ENCODE peak calls at places on chromosomes 2 and 18, in seven cellular contexts. One of them, this sample, is unnamed. For H3K4me1, the result is how much of the 10 kb centered on the place peaks cover.

GRCh38 chr2:54577944-54578667 is 122.0 kb downstream of the SPTBN1 start:
- DNase-seq in tibial artery: no peak
- DNase-seq in fibroblast of lung: no peak
- DNase-seq in right lobe of liver: no peak
- DNase-seq in testis: no peak
- DNase-seq in RWPE2: no peak
- DNase-seq in psoas muscle: no peak
- DNase-seq in this sample: no peak

GRCh38 chr2:32008811-32009478 is 1.9 kb downstream of the MEMO1 start:
- DNase-seq in tibial artery: no peak
- DNase-seq in fibroblast of lung: peak
- DNase-seq in right lobe of liver: no peak
- DNase-seq in testis: peak
- DNase-seq in RWPE2: no peak
- DNase-seq in psoas muscle: no peak
- DNase-seq in this sample: no peak

GRCh38 chr2:62114564-62114963 is 81.4 kb upstream of the B3GNT2 start:
- DNase-seq in tibial artery: no peak
- DNase-seq in fibroblast of lung: no peak
- DNase-seq in right lobe of liver: no peak
- DNase-seq in testis: no peak
- DNase-seq in RWPE2: no peak
- DNase-seq in psoas muscle: no peak
- DNase-seq in this sample: no peak

GRCh38 chr18:35376742-35377695 is at the start of gene ZNF396:
- DNase-seq in tibial artery: peak
- DNase-seq in fibroblast of lung: peak
- DNase-seq in right lobe of liver: peak
- DNase-seq in testis: peak
- DNase-seq in RWPE2: no peak
- DNase-seq in psoas muscle: peak
- DNase-seq in this sample: peak

GRCh38 chr2:230968921-230969672 is 26.8 kb upstream of the SPATA3 start:
- DNase-seq in tibial artery: no peak
- DNase-seq in fibroblast of lung: no peak
- DNase-seq in right lobe of liver: no peak
- DNase-seq in testis: peak
- DNase-seq in RWPE2: no peak
- DNase-seq in psoas muscle: no peak
- DNase-seq in this sample: no peak

GRCh38 chr2:74991977-74992376 is 33.5 kb downstream of the POLE4 start:
- DNase-seq in tibial artery: no peak
- DNase-seq in fibroblast of lung: peak
- DNase-seq in right lobe of liver: no peak
- DNase-seq in testis: no peak
- DNase-seq in RWPE2: no peak
- DNase-seq in psoas muscle: no peak
- DNase-seq in this sample: no peak

GRCh38 chr2:145692971-145693478 is 1173.1 kb upstream of the ZEB2 start:
- DNase-seq in tibial artery: no peak
- DNase-seq in fibroblast of lung: peak
- DNase-seq in right lobe of liver: no peak
- DNase-seq in testis: no peak
- DNase-seq in RWPE2: peak
- DNase-seq in psoas muscle: no peak
- DNase-seq in this sample: no peak

GRCh38 chr2:10221443-10221842 is 81.3 kb upstream of the HPCAL1 start:
- DNase-seq in tibial artery: no peak
- DNase-seq in fibroblast of lung: no peak
- DNase-seq in right lobe of liver: no peak
- DNase-seq in testis: no peak
- DNase-seq in RWPE2: no peak
- DNase-seq in psoas muscle: no peak
- DNase-seq in this sample: no peak

GRCh38 chr2:136670-137069 is 90.4 kb upstream of the FAM110C start:
- DNase-seq in tibial artery: no peak
- DNase-seq in fibroblast of lung: no peak
- DNase-seq in right lobe of liver: no peak
- DNase-seq in testis: no peak
- DNase-seq in RWPE2: no peak
- DNase-seq in psoas muscle: no peak
- DNase-seq in this sample: no peak

GRCh38 chr2:181798022-181798421 is 93.5 kb upstream of the ITPRID2 start:
- DNase-seq in tibial artery: no peak
- DNase-seq in fibroblast of lung: no peak
- DNase-seq in right lobe of liver: no peak
- DNase-seq in testis: no peak
- DNase-seq in RWPE2: no peak
- DNase-seq in psoas muscle: no peak
- DNase-seq in this sample: no peak

GRCh38 chr2:140657657-140658056 is 1473.2 kb downstream of the LRP1B start:
- DNase-seq in tibial artery: no peak
- DNase-seq in fibroblast of lung: peak
- DNase-seq in right lobe of liver: no peak
- DNase-seq in testis: no peak
- DNase-seq in RWPE2: no peak
- DNase-seq in psoas muscle: no peak
- DNase-seq in this sample: no peak

GRCh38 chr18:24819141-24819890 is 358.9 kb downstream of the HRH4 start:
- DNase-seq in tibial artery: no peak
- DNase-seq in fibroblast of lung: no peak
- DNase-seq in right lobe of liver: no peak
- DNase-seq in testis: no peak
- DNase-seq in RWPE2: no peak
- DNase-seq in psoas muscle: no peak
- DNase-seq in this sample: no peak

GRCh38 chr18:45782662-45783061 is 42.8 kb upstream of the SIGLEC15 start:
- DNase-seq in tibial artery: no peak
- DNase-seq in fibroblast of lung: no peak
- DNase-seq in right lobe of liver: no peak
- DNase-seq in testis: no peak
- DNase-seq in RWPE2: no peak
- DNase-seq in psoas muscle: no peak
- DNase-seq in this sample: no peak

GRCh38 chr2:112924348-112924747 is 13.4 kb downstream of the IL37 start:
- DNase-seq in tibial artery: no peak
- DNase-seq in fibroblast of lung: no peak
- DNase-seq in right lobe of liver: no peak
- DNase-seq in testis: no peak
- DNase-seq in RWPE2: no peak
- DNase-seq in psoas muscle: no peak
- DNase-seq in this sample: no peak

GRCh38 chr18:48986851-48987761 is 36.3 kb upstream of the SMAD7 start:
- DNase-seq in tibial artery: no peak
- DNase-seq in fibroblast of lung: no peak
- DNase-seq in right lobe of liver: no peak
- DNase-seq in testis: no peak
- DNase-seq in RWPE2: no peak
- DNase-seq in psoas muscle: no peak
- DNase-seq in this sample: no peak

GRCh38 chr2:61658841-61659780 is 121.0 kb upstream of the XPO1 start:
- DNase-seq in tibial artery: no peak
- DNase-seq in fibroblast of lung: peak
- DNase-seq in right lobe of liver: no peak
- DNase-seq in testis: no peak
- DNase-seq in RWPE2: no peak
- DNase-seq in psoas muscle: no peak
- DNase-seq in this sample: no peak

GRCh38 chr18:56009451-56009850 is 421.5 kb upstream of the TCF4 start:
- DNase-seq in tibial artery: no peak
- DNase-seq in fibroblast of lung: no peak
- DNase-seq in right lobe of liver: no peak
- DNase-seq in testis: no peak
- DNase-seq in RWPE2: no peak
- DNase-seq in psoas muscle: no peak
- DNase-seq in this sample: no peak

GRCh38 chr2:203808041-203808750 is 59.4 kb upstream of the CTLA4 start:
- DNase-seq in tibial artery: no peak
- DNase-seq in fibroblast of lung: peak
- DNase-seq in right lobe of liver: no peak
- DNase-seq in testis: peak
- DNase-seq in RWPE2: no peak
- DNase-seq in psoas muscle: no peak
- DNase-seq in this sample: no peak

GRCh38 chr18:3458378-3458777 is 8.4 kb downstream of the TGIF1 start:
- DNase-seq in tibial artery: no peak
- DNase-seq in fibroblast of lung: no peak
- DNase-seq in right lobe of liver: no peak
- DNase-seq in testis: no peak
- DNase-seq in RWPE2: no peak
- DNase-seq in psoas muscle: no peak
- DNase-seq in this sample: peak

GRCh38 chr2:133829686-133830085 is 261.4 kb upstream of the NCKAP5 start:
- DNase-seq in tibial artery: no peak
- DNase-seq in fibroblast of lung: no peak
- DNase-seq in right lobe of liver: no peak
- DNase-seq in testis: no peak
- DNase-seq in RWPE2: no peak
- DNase-seq in psoas muscle: no peak
- DNase-seq in this sample: no peak

GRCh38 chr2:175275499-175275898 is 94.0 kb upstream of the ATP5MC3 start:
- DNase-seq in tibial artery: no peak
- DNase-seq in fibroblast of lung: no peak
- DNase-seq in right lobe of liver: no peak
- DNase-seq in testis: no peak
- DNase-seq in RWPE2: no peak
- DNase-seq in psoas muscle: no peak
- DNase-seq in this sample: no peak

GRCh38 chr2:189751080-189751658 is 11.4 kb downstream of the OSGEPL1 start:
- DNase-seq in tibial artery: no peak
- DNase-seq in fibroblast of lung: peak
- DNase-seq in right lobe of liver: no peak
- DNase-seq in testis: peak
- DNase-seq in RWPE2: no peak
- DNase-seq in psoas muscle: no peak
- DNase-seq in this sample: peak

GRCh38 chr2:236291911-236292310 is 27.7 kb upstream of the ASB18 start:
- DNase-seq in tibial artery: no peak
- DNase-seq in fibroblast of lung: no peak
- DNase-seq in right lobe of liver: no peak
- DNase-seq in testis: no peak
- DNase-seq in RWPE2: no peak
- DNase-seq in psoas muscle: no peak
- DNase-seq in this sample: no peak
- H3K4me1 ChIP-seq in tibial artery: under half
- H3K4me1 ChIP-seq in fibroblast of lung: under half
- H3K4me1 ChIP-seq in right lobe of liver: under half
- H3K4me1 ChIP-seq in testis: under half
- H3K4me1 ChIP-seq in RWPE2: under half
- H3K4me1 ChIP-seq in psoas muscle: under half
- H3K4me1 ChIP-seq in this sample: under half

GRCh38 chr2:40360652-40361051 is 91.2 kb downstream of the SLC8A1 start:
- DNase-seq in tibial artery: no peak
- DNase-seq in fibroblast of lung: no peak
- DNase-seq in right lobe of liver: no peak
- DNase-seq in testis: no peak
- DNase-seq in RWPE2: no peak
- DNase-seq in psoas muscle: no peak
- DNase-seq in this sample: no peak
- TF ChIP-seq CTCF in tibial artery: no peak
- TF ChIP-seq CTCF in fibroblast of lung: no peak
- TF ChIP-seq CTCF in right lobe of liver: no peak
- TF ChIP-seq CTCF in testis: no peak
- TF ChIP-seq CTCF in RWPE2: no peak
- TF ChIP-seq CTCF in psoas muscle: no peak
- TF ChIP-seq CTCF in this sample: no peak

GRCh38 chr2:207783514-207783913 is 13.8 kb upstream of the FZD5 start:
- DNase-seq in tibial artery: no peak
- DNase-seq in fibroblast of lung: no peak
- DNase-seq in right lobe of liver: no peak
- DNase-seq in testis: no peak
- DNase-seq in RWPE2: no peak
- DNase-seq in psoas muscle: no peak
- DNase-seq in this sample: no peak

GRCh38 chr2:207786956-207787516 is 17.3 kb upstream of the FZD5 start:
- DNase-seq in tibial artery: no peak
- DNase-seq in fibroblast of lung: no peak
- DNase-seq in right lobe of liver: no peak
- DNase-seq in testis: no peak
- DNase-seq in RWPE2: no peak
- DNase-seq in psoas muscle: no peak
- DNase-seq in this sample: no peak

GRCh38 chr2:207787800-207788199 is 18.1 kb upstream of the FZD5 start:
- DNase-seq in tibial artery: no peak
- DNase-seq in fibroblast of lung: no peak
- DNase-seq in right lobe of liver: no peak
- DNase-seq in testis: no peak
- DNase-seq in RWPE2: no peak
- DNase-seq in psoas muscle: no peak
- DNase-seq in this sample: no peak

GRCh38 chr2:207782238-207783030 is 12.7 kb upstream of the FZD5 start:
- DNase-seq in tibial artery: no peak
- DNase-seq in fibroblast of lung: no peak
- DNase-seq in right lobe of liver: peak
- DNase-seq in testis: no peak
- DNase-seq in RWPE2: no peak
- DNase-seq in psoas muscle: no peak
- DNase-seq in this sample: no peak

GRCh38 chr2:207784898-207785297 is 15.2 kb upstream of the FZD5 start:
- DNase-seq in tibial artery: no peak
- DNase-seq in fibroblast of lung: no peak
- DNase-seq in right lobe of liver: no peak
- DNase-seq in testis: no peak
- DNase-seq in RWPE2: no peak
- DNase-seq in psoas muscle: no peak
- DNase-seq in this sample: no peak
- H3K4me1 ChIP-seq in tibial artery: under half
- H3K4me1 ChIP-seq in fibroblast of lung: under half
- H3K4me1 ChIP-seq in right lobe of liver: under half
- H3K4me1 ChIP-seq in testis: under half
- H3K4me1 ChIP-seq in RWPE2: under half
- H3K4me1 ChIP-seq in psoas muscle: under half
- H3K4me1 ChIP-seq in this sample: under half

DNA sequence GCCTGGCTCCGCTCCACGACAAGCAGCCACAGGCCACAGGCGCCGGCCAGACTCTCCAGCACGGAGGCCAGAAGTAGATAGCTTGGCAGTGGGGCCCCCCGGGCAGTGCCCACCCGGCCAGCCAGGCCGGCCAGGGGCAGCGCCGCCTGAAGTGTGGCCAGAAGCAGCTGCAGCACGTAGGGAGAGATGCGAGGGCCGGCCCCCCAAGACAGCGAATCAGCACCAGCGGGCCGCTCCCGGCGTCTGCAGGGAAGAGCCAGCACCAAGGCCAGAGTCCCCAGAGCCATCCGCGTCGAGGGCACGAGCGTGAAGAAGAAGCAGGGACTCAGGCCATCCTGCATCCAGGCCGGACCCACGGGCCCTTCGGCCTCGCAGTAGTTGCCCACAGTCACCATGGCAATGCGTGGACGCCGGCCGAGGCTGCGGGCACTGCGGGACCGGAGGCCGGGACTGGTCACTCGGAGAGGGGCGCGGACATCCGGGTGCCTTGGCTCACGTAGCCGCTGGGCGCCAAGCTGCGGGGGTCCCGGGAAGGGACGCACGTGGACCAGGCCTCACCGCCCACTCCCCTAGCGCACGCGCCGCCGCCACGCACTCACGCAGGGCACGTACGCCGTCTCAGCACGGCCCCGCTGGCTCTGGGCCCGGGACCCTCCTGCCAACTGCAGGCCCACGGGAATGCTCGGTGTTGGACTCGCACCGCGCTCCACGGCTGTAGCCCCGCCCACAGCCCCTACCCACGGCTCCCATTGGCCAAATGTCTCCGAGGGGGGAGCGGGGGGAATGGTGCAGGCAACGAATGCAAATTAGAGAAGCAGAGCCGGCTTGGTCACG is at the start of gene ABCB6:
- DNase-seq in tibial artery: peak
- DNase-seq in fibroblast of lung: peak
- DNase-seq in right lobe of liver: peak
- DNase-seq in testis: peak
- DNase-seq in RWPE2: peak
- DNase-seq in psoas muscle: peak
- DNase-seq in this sample: peak
- TF ChIP-seq CTCF in tibial artery: no peak
- TF ChIP-seq CTCF in fibroblast of lung: no peak
- TF ChIP-seq CTCF in right lobe of liver: no peak
- TF ChIP-seq CTCF in testis: no peak
- TF ChIP-seq CTCF in RWPE2: no peak
- TF ChIP-seq CTCF in psoas muscle: no peak
- TF ChIP-seq CTCF in this sample: no peak

This sample was measured in Peyer's patch.